ENCODE peak calls at places on chromosomes 11 and 22, in five cellular contexts. F is stimulated activated naive CD8-positive, alpha-beta T cell treated with anti-CD3 and anti-CD28 coated beads, Interleukin-15, amount 100 ng/mL, for 72 hours; C is ureter; W is CD8-positive, alpha-beta T cell; J is NCI-H1436. I is an unnamed sample.

GRCh38 chr11:113345978-113346377 is 31.6 kb downstream of the TTC12 start:
- DNase-seq in C (no peak), F (no peak), W (no peak), J (no peak), I (no peak)

GRCh38 chr11:119417726-119418540 is 5.0 kb downstream of the THY1 start:
- DNase-seq in C (no peak), F (no peak), W (no peak), J (no peak), I (no peak)

GRCh38 chr11:60343094-60343704 is 16.1 kb downstream of the MS4A6E start:
- DNase-seq in W (no peak), J (no peak), F (no peak), C (no peak), I (no peak)

GRCh38 chr22:26949193-26949592 is 291.8 kb downstream of the MIAT start:
- DNase-seq in F (no peak), J (no peak), W (no peak), C (no peak), I (no peak)

GRCh38 chr11:69431893-69432738 is 49.3 kb upstream of the LINC01488 start:
- DNase-seq in J (no peak), C (no peak), F (no peak), W (no peak), I (no peak)

GRCh38 chr11:82974135-82974534 is 72.6 kb downstream of the DDIAS start:
- DNase-seq in J (no peak), C (no peak), F (no peak), W (no peak), I (no peak)

GRCh38 chr11:66467034-66467659 is 442 bp downstream of the PELI3 start:
- DNase-seq in J (peak; percentile 35), C (no peak), F (no peak), W (no peak), I (peak; percentile 84)

GRCh38 chr11:19821412-19821875 is 108.8 kb downstream of the NAV2 start:
- DNase-seq in C (no peak), F (no peak), W (no peak), J (no peak), I (no peak)

GRCh38 chr22:43226368-43226979 is 39.5 kb upstream of the TTLL12 start:
- DNase-seq in J (no peak), C (no peak), F (no peak), W (no peak), I (no peak)

GRCh38 chr22:50253941-50254340 is 2.9 kb upstream of the HDAC10 start:
- DNase-seq in J (no peak), C (no peak), F (no peak), W (no peak), I (no peak)

GRCh38 chr11:62547691-62548281 is 1.2 kb upstream of the AHNAK start:
- DNase-seq in J (no peak), F (no peak), W (no peak), C (peak; percentile 72), I (no peak)

GRCh38 chr11:112968988-112969714 is 7.9 kb downstream of the NCAM1 start:
- DNase-seq in C (no peak), J (no peak), F (no peak), W (no peak), I (no peak)

GRCh38 chr22:46432164-46433068 is 96.9 kb downstream of the TRMU start:
- DNase-seq in C (no peak), F (peak; percentile 41), W (peak; percentile 26), J (no peak), I (no peak)

GRCh38 chr11:34614334-34615113 is 6.4 kb upstream of the EHF start:
- DNase-seq in J (no peak), F (no peak), C (no peak), W (no peak), I (peak; percentile 9)

GRCh38 chr11:64715756-64716470 is 7.1 kb downstream of the NRXN2 start:
- DNase-seq in J (no peak), F (no peak), W (no peak), C (no peak), I (no peak)

GRCh38 chr11:64351136-64351631 is 7.8 kb upstream of the RPS6KA4 start:
- DNase-seq in C (no peak), W (no peak), J (no peak), F (no peak), I (no peak)

GRCh38 chr11:68962527-68963250 is 18.1 kb downstream of the MRGPRD start:
- DNase-seq in W (peak; percentile 19), J (no peak), C (no peak), F (no peak), I (no peak)

GRCh38 chr11:107665016-107665415 is 46.8 kb downstream of the SLN start:
- DNase-seq in F (no peak), W (no peak), J (no peak), C (no peak), I (no peak)

GRCh38 chr11:115784796-115785521 is 280.7 kb upstream of the CADM1 start:
- DNase-seq in C (no peak), J (no peak), F (no peak), W (no peak), I (no peak)

GRCh38 chr22:31929126-31929928 is 15.0 kb upstream of the YWHAH start:
- DNase-seq in W (no peak), J (no peak), F (no peak), C (no peak), I (no peak)

GRCh38 chr22:25775501-25775900 is 33.5 kb downstream of the MYO18B start:
- DNase-seq in W (no peak), C (no peak), J (no peak), F (no peak), I (no peak)

GRCh38 chr11:17613428-17613962 is 66.4 kb downstream of the OTOG start:
- DNase-seq in C (no peak), J (no peak), W (no peak), F (no peak), I (peak; percentile 22)

GRCh38 chr11:127470485-127470884 is 469.9 kb upstream of the KIRREL3 start:
- DNase-seq in W (no peak), J (no peak), C (no peak), F (no peak), I (no peak)

GRCh38 chr11:34869425-34869824 is 46.8 kb downstream of the APIP start:
- DNase-seq in C (no peak), W (no peak), F (no peak), J (no peak), I (no peak)

GRCh38 chr11:13761250-13761649 is 92.8 kb downstream of the FAR1 start:
- DNase-seq in F (no peak), W (no peak), J (no peak), C (no peak), I (no peak)

GRCh38 chr22:29426476-29426875 is 11.9 kb upstream of the RFPL1 start:
- DNase-seq in F (no peak), J (no peak), W (no peak), C (peak; percentile 19), I (peak; percentile 29)

GRCh38 chr11:34234086-34234740 is 123.6 kb downstream of the ABTB2 start:
- DNase-seq in C (peak; percentile 51), F (peak; percentile 78), J (no peak), W (peak; percentile 58), I (no peak)